ENCODE peak calls at places on chromosomes 3 and 15, in six cellular contexts. K, L, Z, E, U and R are unnamed samples.

GRCh38 chr3:20080956-20081554 is 40.8 kb downstream of the KAT2B start:
- DNase-seq in K (no peak), L (peak; percentile 81), Z (peak; percentile 89), E (peak; percentile 16), U (peak; percentile 40), R (peak; percentile 70)

GRCh38 chr3:19149388-19149787 is 1.1 kb downstream of the KCNH8 start:
- DNase-seq in K (no peak), L (no peak), Z (no peak), E (peak; percentile 12), U (peak; percentile 40), R (no peak)

GRCh38 chr15:39583586-39584265 is 2.8 kb downstream of the THBS1 start:
- DNase-seq in K (no peak), L (no peak), Z (no peak), E (peak; percentile 60), U (peak; percentile 36), R (no peak)

GRCh38 chr3:2659896-2660295 is 450.3 kb downstream of the IL5RA start:
- DNase-seq in K (no peak), L (no peak), Z (no peak), E (no peak), U (no peak), R (no peak)

GRCh38 chr15:62506217-62506805 is 341.2 kb upstream of the C2CD4B start:
- DNase-seq in K (no peak), L (no peak), Z (peak; percentile 7), E (peak; percentile 56), U (no peak), R (no peak)

GRCh38 chr3:8458235-8458634 is 43.4 kb upstream of the LMCD1 start:
- DNase-seq in K (no peak), L (no peak), Z (no peak), E (peak; percentile 92), U (peak; percentile 8), R (no peak)

GRCh38 chr15:74400313-74400850 is 32.9 kb upstream of the CYP11A1 start:
- DNase-seq in K (peak; percentile 49), L (no peak), Z (no peak), E (peak; percentile 73), U (no peak), R (no peak)

GRCh38 chr3:48303021-48303420 is 30.4 kb downstream of the SPINK8 start:
- DNase-seq in K (no peak), L (no peak), Z (no peak), E (no peak), U (no peak), R (no peak)

GRCh38 chr3:58198362-58198761 is 12.4 kb downstream of the DNASE1L3 start:
- DNase-seq in K (no peak), L (no peak), Z (no peak), E (peak; percentile 8), U (no peak), R (no peak)

GRCh38 chr3:10015476-10015904 is 10.7 kb upstream of the FANCD2 start:
- DNase-seq in K (no peak), L (peak; percentile 83), Z (no peak), E (peak; percentile 97), U (no peak), R (peak; percentile 97)

GRCh38 chr3:192929755-192930491 is 12.3 kb upstream of the MB21D2 start:
- DNase-seq in K (no peak), L (no peak), Z (no peak), E (no peak), U (no peak), R (no peak)

GRCh38 chr3:55984631-55985030 is 483.6 kb downstream of the ERC2 start:
- DNase-seq in K (no peak), L (no peak), Z (no peak), E (no peak), U (no peak), R (no peak)

GRCh38 chr3:36774072-36774471 is 9.7 kb upstream of the DCLK3 start:
- DNase-seq in K (no peak), L (no peak), Z (no peak), E (peak; percentile 62), U (no peak), R (no peak)

GRCh38 chr15:80517290-80517689 is 113.1 kb downstream of the ARNT2 start:
- DNase-seq in K (no peak), L (no peak), Z (no peak), E (no peak), U (no peak), R (no peak)

GRCh38 chr3:114442251-114442650 is 148.4 kb downstream of the TIGIT start:
- DNase-seq in K (no peak), L (no peak), Z (no peak), E (peak; percentile 49), U (no peak), R (no peak)

GRCh38 chr15:72535911-72536310 is 61.8 kb downstream of the ARIH1 start:
- DNase-seq in K (no peak), L (no peak), Z (no peak), E (peak; percentile 59), U (no peak), R (no peak)

GRCh38 chr15:99439524-99439835 is 126.3 kb upstream of the MEF2A start:
- DNase-seq in K (no peak), L (no peak), Z (no peak), E (no peak), U (no peak), R (peak; percentile 56)

GRCh38 chr3:169390310-169390731 is 273.2 kb downstream of the MECOM start:
- DNase-seq in K (no peak), L (no peak), Z (no peak), E (no peak), U (peak; percentile 22), R (no peak)

GRCh38 chr15:57216288-57216687 is 160.0 kb upstream of the CGNL1 start:
- DNase-seq in K (no peak), L (no peak), Z (no peak), E (peak; percentile 91), U (no peak), R (no peak)

GRCh38 chr3:169493512-169494141 is 169.9 kb downstream of the MECOM start:
- DNase-seq in K (no peak), L (no peak), Z (no peak), E (no peak), U (no peak), R (no peak)

GRCh38 chr15:98956796-98957553 is 50.6 kb downstream of the PGPEP1L start:
- DNase-seq in K (no peak), L (no peak), Z (no peak), E (no peak), U (no peak), R (no peak)

GRCh38 chr15:52284164-52284563 is 11.4 kb downstream of the MYO5C start:
- DNase-seq in K (no peak), L (no peak), Z (no peak), E (peak; percentile 53), U (no peak), R (no peak)

GRCh38 chr3:108133858-108134554 is 43.2 kb upstream of the CD47 start:
- DNase-seq in K (no peak), L (no peak), Z (no peak), E (no peak), U (no peak), R (no peak)

GRCh38 chr3:153595186-153595815 is 433.3 kb downstream of the RAP2B start:
- DNase-seq in K (no peak), L (no peak), Z (no peak), E (peak; percentile 59), U (peak; percentile 44), R (no peak)

GRCh38 chr3:149572796-149573414 is 84.9 kb downstream of the WWTR1 start:
- DNase-seq in K (no peak), L (peak; percentile 19), Z (no peak), E (peak; percentile 93), U (no peak), R (no peak)

GRCh38 chr3:157529085-157529484 is 25.9 kb upstream of the VEPH1 start:
- DNase-seq in K (no peak), L (no peak), Z (no peak), E (no peak), U (no peak), R (no peak)

GRCh38 chr3:33791477-33792166 is 6.8 kb upstream of the PDCD6IP start:
- DNase-seq in K (peak; percentile 21), L (no peak), Z (no peak), E (peak; percentile 83), U (no peak), R (no peak)

GRCh38 chr3:195802795-195803194 is 8.9 kb downstream of the MUC4 start:
- DNase-seq in K (no peak), L (no peak), Z (no peak), E (no peak), U (peak; percentile 42), R (no peak)

GRCh38 chr15:57320543-57321220 is 55.6 kb upstream of the CGNL1 start:
- DNase-seq in K (no peak), L (peak; percentile 46), Z (no peak), E (peak; percentile 90), U (no peak), R (peak; percentile 79)

GRCh38 chr15:40420793-40421192 is 15.2 kb downstream of the IVD start:
- DNase-seq in K (no peak), L (no peak), Z (peak; percentile 78), E (no peak), U (no peak), R (no peak)

GRCh38 chr15:92733934-92734521 is 78.5 kb upstream of the FAM174B start:
- DNase-seq in K (no peak), L (peak; percentile 20), Z (no peak), E (peak; percentile 32), U (no peak), R (no peak)

GRCh38 chr3:53075743-53076140 is 29.9 kb upstream of the SFMBT1 start:
- DNase-seq in K (no peak), L (no peak), Z (no peak), E (no peak), U (no peak), R (no peak)